ENCODE peak calls at places on chromosomes 1 and 21, in five cellular contexts. D, Z, A, L and O are unnamed samples.

GRCh38 chr1:12708396-12708795 is 7.5 kb upstream of the AADACL3 start:
- DNase-seq in D (no peak), Z (no peak), A (no peak), L (no peak), O (no peak)

GRCh38 chr21:45809421-45809820 is 165.9 kb downstream of the PCBP3 start:
- DNase-seq in D (no peak), Z (no peak), A (peak), L (no peak), O (no peak)

GRCh38 chr1:203536981-203537455 is 43.1 kb downstream of the OPTC start:
- DNase-seq in D (peak), Z (no peak), A (no peak), L (no peak), O (no peak)

GRCh38 chr1:114669562-114670082 is at the start of gene DENND2C:
- DNase-seq in D (no peak), Z (peak), A (no peak), L (no peak), O (no peak)

GRCh38 chr1:159311679-159312078 is 9.5 kb downstream of the FCER1A start:
- DNase-seq in D (no peak), Z (no peak), A (no peak), L (no peak), O (no peak)

GRCh38 chr21:46172863-46173528 is 11.3 kb downstream of the SPATC1L start:
- DNase-seq in D (no peak), Z (no peak), A (no peak), L (no peak), O (peak)

GRCh38 chr1:165877940-165878556 is 50.6 kb downstream of the UCK2 start:
- DNase-seq in D (no peak), Z (no peak), A (no peak), L (no peak), O (no peak)

GRCh38 chr1:31335007-31335406 is 37.9 kb downstream of the FABP3 start:
- DNase-seq in D (peak), Z (peak), A (no peak), L (no peak), O (no peak)

GRCh38 chr1:69915347-69915746 is 290.0 kb downstream of the LRRC40 start:
- DNase-seq in D (peak), Z (no peak), A (no peak), L (no peak), O (no peak)

GRCh38 chr1:62068302-62068936 is 126.2 kb upstream of the L1TD1 start:
- DNase-seq in D (no peak), Z (no peak), A (no peak), L (no peak), O (no peak)

GRCh38 chr1:62068978-62069377 is 125.7 kb upstream of the L1TD1 start:
- DNase-seq in D (peak), Z (no peak), A (no peak), L (no peak), O (no peak)

GRCh38 chr1:62071695-62072094 is 123.0 kb upstream of the L1TD1 start:
- DNase-seq in D (no peak), Z (no peak), A (no peak), L (no peak), O (no peak)

GRCh38 chr1:62066713-62067112 is 127.9 kb upstream of the L1TD1 start:
- DNase-seq in D (no peak), Z (no peak), A (no peak), L (no peak), O (no peak)

GRCh38 chr1:62070384-62071011 is 124.2 kb upstream of the L1TD1 start:
- DNase-seq in D (peak), Z (no peak), A (no peak), L (no peak), O (no peak)
- TF ChIP-seq CTCF in D (peak), Z (peak), A (peak), L (peak), O (no peak)

GRCh38 chr1:5949074-5949760 is 43.0 kb downstream of the NPHP4 start:
- DNase-seq in D (no peak), Z (peak), A (no peak), L (no peak), O (peak)
- TF ChIP-seq CTCF in D (peak), Z (peak), A (no peak), L (no peak), O (no peak)

GRCh38 chr21:37642493-37642892 is 273.8 kb downstream of the KCNJ6 start:
- DNase-seq in D (no peak), Z (peak), A (no peak), L (no peak), O (no peak)
- TF ChIP-seq CTCF in D (no peak), Z (peak), A (no peak), L (no peak), O (no peak)

GRCh38 chr21:31537872-31538576 is 121.5 kb upstream of the SOD1 start:
- DNase-seq in D (no peak), Z (peak), A (no peak), L (peak), O (no peak)
- TF ChIP-seq CTCF in D (no peak), Z (peak), A (no peak), L (peak), O (no peak)

GRCh38 chr1:228354390-228355320 is 52.0 kb downstream of the TRIM11 start:
- DNase-seq in D (no peak), Z (no peak), A (no peak), L (no peak), O (no peak)
- TF ChIP-seq CTCF in D (no peak), Z (no peak), A (no peak), L (no peak), O (no peak)

GRCh38 chr1:209094384-209094783 is 489.1 kb upstream of the CAMK1G start:
- DNase-seq in D (no peak), Z (no peak), A (no peak), L (no peak), O (no peak)
- TF ChIP-seq CTCF in D (no peak), Z (peak), A (no peak), L (peak), O (no peak)

GRCh38 chr1:161192476-161193465 is 6.1 kb downstream of the ADAMTS4 start:
- DNase-seq in D (peak), Z (peak), A (no peak), L (peak), O (no peak)
- TF ChIP-seq CTCF in D (peak), Z (peak), A (peak), L (peak), O (peak)